ENCODE peak calls at places on chromosome 16, in four cellular contexts. One of them, this sample, is unnamed.
A peak's percentile ranks its signal among the peaks of the same experiment; 100 is the strongest.

GRCh38 chr16:78976212-78976611 is 624.3 kb downstream of the MAF start:
- DNase-seq in GM12878: no peak
- DNase-seq in IMR-90: no peak
- DNase-seq in K562: no peak
- DNase-seq in this sample: no peak

GRCh38 chr16:79381552-79382042 is 218.9 kb downstream of the MAF start:
- DNase-seq in GM12878: no peak
- DNase-seq in IMR-90: no peak
- DNase-seq in K562: no peak
- DNase-seq in this sample: no peak

GRCh38 chr16:27285676-27286196 is 17.2 kb upstream of the NSMCE1 start:
- DNase-seq in GM12878: no peak
- DNase-seq in IMR-90: no peak
- DNase-seq in K562: no peak
- DNase-seq in this sample: no peak

GRCh38 chr16:2458887-2459646 is 842 bp upstream of the TEDC2 start:
- DNase-seq in GM12878: no peak
- DNase-seq in IMR-90: no peak
- DNase-seq in K562: peak; percentile 32
- DNase-seq in this sample: no peak

GRCh38 chr16:84599528-84600202 is 18.2 kb downstream of the COTL1 start:
- DNase-seq in GM12878: no peak
- DNase-seq in IMR-90: peak; percentile 85
- DNase-seq in K562: no peak
- DNase-seq in this sample: peak; percentile 91

GRCh38 chr16:74627506-74628220 is 20.7 kb upstream of the GLG1 start:
- DNase-seq in GM12878: no peak
- DNase-seq in IMR-90: peak; percentile 28
- DNase-seq in K562: no peak
- DNase-seq in this sample: no peak

GRCh38 chr16:80931985-80932720 is 74.5 kb downstream of the CMC2 start:
- DNase-seq in GM12878: no peak
- DNase-seq in IMR-90: peak; percentile 35
- DNase-seq in K562: no peak
- DNase-seq in this sample: peak; percentile 59

GRCh38 chr16:68740628-68741346 is 3.7 kb downstream of the CDH1 start:
- DNase-seq in GM12878: no peak
- DNase-seq in IMR-90: no peak
- DNase-seq in K562: no peak
- DNase-seq in this sample: no peak

GRCh38 chr16:77322757-77323156 is 112.1 kb downstream of the ADAMTS18 start:
- DNase-seq in GM12878: no peak
- DNase-seq in IMR-90: no peak
- DNase-seq in K562: no peak
- DNase-seq in this sample: no peak

GRCh38 chr16:56424404-56424765 is 960 bp downstream of the AMFR start:
- DNase-seq in GM12878: no peak
- DNase-seq in IMR-90: no peak
- DNase-seq in K562: no peak
- DNase-seq in this sample: peak; percentile 28
- H3K9ac ChIP-seq in GM12878: peak overlapping the region; percentile 89
- H3K9ac ChIP-seq in IMR-90: peak overlapping the region; percentile 94
- H3K9ac ChIP-seq in K562: peak overlapping the region; percentile 94
- H3K9ac ChIP-seq in this sample: peak overlapping the region; percentile 75

DNA sequence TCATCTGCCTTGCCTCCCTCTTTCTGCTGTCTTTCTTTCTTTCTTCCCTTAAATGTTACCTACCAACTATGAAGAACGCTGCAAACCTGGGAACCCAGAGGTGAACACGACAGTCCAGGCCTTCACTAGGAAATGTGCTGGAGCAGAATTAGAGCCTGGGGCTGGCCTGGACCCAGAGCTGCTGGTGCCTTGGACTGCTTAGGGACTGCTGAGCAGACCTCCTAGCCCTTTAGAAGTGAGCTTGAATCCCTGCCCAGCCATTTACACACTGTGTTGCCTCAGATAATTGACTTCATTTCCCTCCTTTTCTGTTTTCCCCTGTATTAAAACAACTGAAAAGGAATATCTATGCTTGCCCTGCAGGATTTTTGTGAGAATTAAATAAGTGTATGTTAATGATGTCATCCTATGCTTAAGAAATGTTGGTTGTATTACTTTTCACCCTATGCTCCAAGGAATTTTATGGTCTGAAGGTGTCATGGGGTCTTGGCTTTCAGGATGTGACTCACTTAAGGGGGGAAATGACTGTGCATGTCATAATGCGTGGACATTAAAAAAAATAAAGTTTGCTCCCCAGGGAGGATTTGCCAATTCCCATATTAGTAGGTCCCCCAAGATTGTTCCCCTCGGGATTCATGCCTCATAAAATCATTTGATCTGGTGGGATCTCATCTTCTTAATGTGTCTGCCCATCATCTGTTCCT is 11.5 kb downstream of the CDH13 start:
- DNase-seq in GM12878: no peak
- DNase-seq in IMR-90: peak; percentile 95
- DNase-seq in K562: no peak
- DNase-seq in this sample: peak; percentile 93
- H3K27ac ChIP-seq in GM12878: no peak overlapping the region
- H3K27ac ChIP-seq in IMR-90: peak overlapping the region; percentile 90
- H3K27ac ChIP-seq in K562: no peak overlapping the region
- H3K27ac ChIP-seq in this sample: peak overlapping the region; percentile 99

GRCh38 chr16:89013692-89014455 is 36.9 kb upstream of the CBFA2T3 start:
- DNase-seq in GM12878: no peak
- DNase-seq in IMR-90: no peak
- DNase-seq in K562: no peak
- DNase-seq in this sample: no peak

GRCh38 chr16:89013111-89013510 is 36.1 kb upstream of the CBFA2T3 start:
- DNase-seq in GM12878: no peak
- DNase-seq in IMR-90: no peak
- DNase-seq in K562: no peak
- DNase-seq in this sample: no peak

GRCh38 chr16:89010210-89010925 is 33.4 kb upstream of the CBFA2T3 start:
- DNase-seq in GM12878: no peak
- DNase-seq in IMR-90: no peak
- DNase-seq in K562: no peak
- DNase-seq in this sample: no peak

GRCh38 chr16:89012622-89012995 is 35.6 kb upstream of the CBFA2T3 start:
- DNase-seq in GM12878: no peak
- DNase-seq in IMR-90: no peak
- DNase-seq in K562: no peak
- DNase-seq in this sample: no peak

GRCh38 chr16:89011909-89012621 is 35.1 kb upstream of the CBFA2T3 start:
- DNase-seq in GM12878: no peak
- DNase-seq in IMR-90: no peak
- DNase-seq in K562: no peak
- DNase-seq in this sample: no peak
- TF ChIP-seq FOS in GM12878: no peak
- TF ChIP-seq FOS in IMR-90: no peak
- TF ChIP-seq FOS in K562: no peak
- TF ChIP-seq FOS in this sample: no peak

DNA sequence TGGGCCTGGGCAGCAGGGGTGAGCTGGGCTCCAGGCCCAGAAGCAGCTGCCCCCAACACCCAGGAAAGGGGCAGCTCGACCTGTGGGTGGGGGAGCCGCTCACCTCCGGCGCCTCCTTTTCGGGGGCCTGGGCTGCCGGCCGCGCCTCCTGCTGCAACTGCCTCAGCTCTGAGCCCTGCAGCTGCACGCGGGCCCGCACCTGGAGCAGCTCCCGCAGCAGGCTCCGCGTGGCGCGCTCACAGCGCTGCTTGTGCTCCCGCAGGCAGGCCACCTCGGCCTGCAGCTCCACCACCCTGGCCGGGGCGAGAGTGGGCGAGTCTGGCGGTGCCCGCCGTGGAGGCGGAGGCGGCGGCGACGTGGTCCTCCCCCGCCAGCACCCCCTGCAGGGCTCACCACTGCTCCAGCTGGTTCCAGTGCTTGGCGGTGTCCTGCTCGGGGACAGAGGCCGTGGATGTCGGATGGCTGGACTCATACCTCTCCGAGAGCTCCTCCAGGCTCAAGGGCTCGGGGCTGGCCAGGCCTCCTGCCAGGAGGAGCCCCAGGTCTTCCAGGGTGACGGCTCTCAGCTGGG is 868 bp downstream of the CCDC154 start:
- DNase-seq in GM12878: no peak
- DNase-seq in IMR-90: no peak
- DNase-seq in K562: no peak
- DNase-seq in this sample: no peak
- H3K9ac ChIP-seq in GM12878: no peak overlapping the region
- H3K9ac ChIP-seq in IMR-90: no peak overlapping the region
- H3K9ac ChIP-seq in K562: peak overlapping the region; percentile 76
- H3K9ac ChIP-seq in this sample: no peak overlapping the region

GRCh38 chr16:14002416-14002815 is 68.7 kb upstream of the MRTFB start:
- DNase-seq in GM12878: no peak
- DNase-seq in IMR-90: no peak
- DNase-seq in K562: no peak
- DNase-seq in this sample: no peak

GRCh38 chr16:14003119-14003570 is 68.0 kb upstream of the MRTFB start:
- DNase-seq in GM12878: no peak
- DNase-seq in IMR-90: peak; percentile 72
- DNase-seq in K562: peak; percentile 27
- DNase-seq in this sample: peak; percentile 29

GRCh38 chr16:14004031-14004718 is 66.9 kb upstream of the MRTFB start:
- DNase-seq in GM12878: no peak
- DNase-seq in IMR-90: no peak
- DNase-seq in K562: no peak
- DNase-seq in this sample: no peak

GRCh38 chr16:14005335-14005734 is 65.8 kb upstream of the MRTFB start:
- DNase-seq in GM12878: no peak
- DNase-seq in IMR-90: no peak
- DNase-seq in K562: no peak
- DNase-seq in this sample: no peak

GRCh38 chr16:14004719-14005315 is 66.3 kb upstream of the MRTFB start:
- DNase-seq in GM12878: no peak
- DNase-seq in IMR-90: no peak
- DNase-seq in K562: no peak
- DNase-seq in this sample: no peak
- H3K27ac ChIP-seq in GM12878: no peak overlapping the region
- H3K27ac ChIP-seq in IMR-90: no peak overlapping the region
- H3K27ac ChIP-seq in K562: no peak overlapping the region
- H3K27ac ChIP-seq in this sample: no peak overlapping the region

This sample was measured in endothelial cell of umbilical vein.